ENCODE peak calls at places on chromosomes 5 and 9, in four cellular contexts. One of them, this sample, is unnamed.

GRCh38 chr9:129494113-129494789 is 126.7 kb downstream of the C9orf50 start:
- DNase-seq in K562: no peak
- DNase-seq in GM12878: no peak
- DNase-seq in HepG2: no peak
- DNase-seq in this sample: no peak

GRCh38 chr9:4970970-4971641 is 14.0 kb upstream of the JAK2 start:
- DNase-seq in HepG2: no peak
- DNase-seq in K562: no peak
- DNase-seq in GM12878: peak
- DNase-seq in this sample: no peak

GRCh38 chr9:90855208-90856000 is 53.8 kb downstream of the SYK start:
- DNase-seq in HepG2: no peak
- DNase-seq in GM12878: no peak
- DNase-seq in K562: no peak
- DNase-seq in this sample: no peak

GRCh38 chr9:123438321-123438720 is 82.3 kb downstream of the CRB2 start:
- DNase-seq in HepG2: no peak
- DNase-seq in GM12878: no peak
- DNase-seq in K562: no peak
- DNase-seq in this sample: no peak

GRCh38 chr5:159099049-159099760 is 511 bp downstream of the EBF1 start:
- DNase-seq in GM12878: no peak
- DNase-seq in HepG2: no peak
- DNase-seq in K562: peak
- DNase-seq in this sample: peak

GRCh38 chr9:124743686-124744348 is 27.3 kb downstream of the NR6A1 start:
- DNase-seq in K562: peak
- DNase-seq in GM12878: no peak
- DNase-seq in HepG2: no peak
- DNase-seq in this sample: no peak

GRCh38 chr9:128845186-128845931 is 15.8 kb upstream of the SPOUT1 start:
- DNase-seq in HepG2: peak
- DNase-seq in GM12878: no peak
- DNase-seq in K562: peak
- DNase-seq in this sample: no peak

GRCh38 chr9:71121275-71122168 is at the start of gene TRPM3:
- DNase-seq in K562: no peak
- DNase-seq in HepG2: no peak
- DNase-seq in GM12878: no peak
- DNase-seq in this sample: no peak

GRCh38 chr5:145811834-145812625 is 23.1 kb downstream of the PRELID2 start:
- DNase-seq in GM12878: no peak
- DNase-seq in K562: no peak
- DNase-seq in HepG2: peak
- DNase-seq in this sample: no peak

GRCh38 chr5:72651779-72652178 is 144.6 kb upstream of the ZNF366 start:
- DNase-seq in GM12878: no peak
- DNase-seq in K562: no peak
- DNase-seq in HepG2: no peak
- DNase-seq in this sample: peak

GRCh38 chr9:123389070-123389469 is 33.1 kb downstream of the CRB2 start:
- DNase-seq in HepG2: no peak
- DNase-seq in GM12878: no peak
- DNase-seq in K562: no peak
- DNase-seq in this sample: no peak

GRCh38 chr5:102801375-102801774 is 46.3 kb downstream of the PAM start:
- DNase-seq in GM12878: no peak
- DNase-seq in HepG2: no peak
- DNase-seq in K562: no peak
- DNase-seq in this sample: no peak

GRCh38 chr9:105681724-105682123 is 12.6 kb upstream of the TMEM38B start:
- DNase-seq in GM12878: no peak
- DNase-seq in K562: peak
- DNase-seq in HepG2: no peak
- DNase-seq in this sample: peak

GRCh38 chr9:38697901-38698300 is 22.0 kb downstream of the FAM240B start:
- DNase-seq in HepG2: no peak
- DNase-seq in GM12878: no peak
- DNase-seq in K562: no peak
- DNase-seq in this sample: no peak

GRCh38 chr9:23621166-23621565 is 204.9 kb downstream of the ELAVL2 start:
- DNase-seq in GM12878: no peak
- DNase-seq in HepG2: no peak
- DNase-seq in K562: no peak
- DNase-seq in this sample: no peak

GRCh38 chr9:113648048-113648447 is 184.5 kb downstream of the RGS3 start:
- DNase-seq in K562: no peak
- DNase-seq in HepG2: no peak
- DNase-seq in GM12878: no peak
- DNase-seq in this sample: no peak

GRCh38 chr9:7970666-7971335 is 171.2 kb upstream of the DMAC1 start:
- DNase-seq in HepG2: no peak
- DNase-seq in K562: no peak
- DNase-seq in GM12878: no peak
- DNase-seq in this sample: no peak

GRCh38 chr5:40356248-40356647 is 323.5 kb upstream of the PTGER4 start:
- DNase-seq in GM12878: no peak
- DNase-seq in HepG2: no peak
- DNase-seq in K562: no peak
- DNase-seq in this sample: no peak

GRCh38 chr5:140250386-140250785 is 52.5 kb downstream of the PFDN1 start:
- DNase-seq in HepG2: no peak
- DNase-seq in K562: no peak
- DNase-seq in GM12878: no peak
- DNase-seq in this sample: no peak

GRCh38 chr9:26800322-26800721 is 92.3 kb downstream of the CAAP1 start:
- DNase-seq in K562: no peak
- DNase-seq in HepG2: no peak
- DNase-seq in GM12878: no peak
- DNase-seq in this sample: no peak

GRCh38 chr5:131814990-131815389 is 18.2 kb upstream of the FNIP1 start:
- DNase-seq in GM12878: no peak
- DNase-seq in HepG2: no peak
- DNase-seq in K562: peak
- DNase-seq in this sample: peak

GRCh38 chr5:153081385-153081784 is 409.1 kb upstream of the GRIA1 start:
- DNase-seq in K562: no peak
- DNase-seq in GM12878: no peak
- DNase-seq in HepG2: no peak
- DNase-seq in this sample: no peak

GRCh38 chr5:30103056-30104020 is 1090.1 kb upstream of the CDH6 start:
- DNase-seq in K562: no peak
- DNase-seq in GM12878: no peak
- DNase-seq in HepG2: no peak
- DNase-seq in this sample: peak

GRCh38 chr5:10668697-10669096 is 92.3 kb downstream of the DAP start:
- DNase-seq in HepG2: no peak
- DNase-seq in K562: no peak
- DNase-seq in GM12878: no peak
- DNase-seq in this sample: no peak

GRCh38 chr9:98222885-98223640 is 30.6 kb upstream of the CORO2A start:
- DNase-seq in HepG2: peak
- DNase-seq in GM12878: no peak
- DNase-seq in K562: no peak
- DNase-seq in this sample: peak

GRCh38 chr9:94932647-94933415 is 206.3 kb downstream of the AOPEP start:
- DNase-seq in HepG2: no peak
- DNase-seq in K562: no peak
- DNase-seq in GM12878: no peak
- DNase-seq in this sample: no peak

GRCh38 chr5:58648846-58649245 is 66.0 kb downstream of the RAB3C start:
- DNase-seq in K562: no peak
- DNase-seq in GM12878: no peak
- DNase-seq in HepG2: no peak
- DNase-seq in this sample: no peak

GRCh38 chr5:34598177-34598794 is 57.8 kb upstream of the RAI14 start:
- DNase-seq in HepG2: no peak
- DNase-seq in K562: no peak
- DNase-seq in GM12878: no peak
- DNase-seq in this sample: peak
- TF ChIP-seq ESRRA in HepG2: no peak
- TF ChIP-seq ESRRA in K562: no peak
- TF ChIP-seq ESRRA in GM12878: no peak
- TF ChIP-seq ESRRA in this sample: no peak

GRCh38 chr5:78500028-78500427 is 139.6 kb downstream of the SCAMP1 start:
- DNase-seq in K562: no peak
- DNase-seq in HepG2: no peak
- DNase-seq in GM12878: no peak
- DNase-seq in this sample: no peak

GRCh38 chr5:78499485-78499884 is 139.1 kb downstream of the SCAMP1 start:
- DNase-seq in HepG2: no peak
- DNase-seq in K562: no peak
- DNase-seq in GM12878: no peak
- DNase-seq in this sample: no peak

GRCh38 chr5:78497573-78498533 is 137.4 kb downstream of the SCAMP1 start:
- DNase-seq in GM12878: no peak
- DNase-seq in K562: no peak
- DNase-seq in HepG2: no peak
- DNase-seq in this sample: no peak

GRCh38 chr5:78495800-78496199 is 135.4 kb downstream of the SCAMP1 start:
- DNase-seq in HepG2: no peak
- DNase-seq in GM12878: no peak
- DNase-seq in K562: no peak
- DNase-seq in this sample: no peak

DNA sequence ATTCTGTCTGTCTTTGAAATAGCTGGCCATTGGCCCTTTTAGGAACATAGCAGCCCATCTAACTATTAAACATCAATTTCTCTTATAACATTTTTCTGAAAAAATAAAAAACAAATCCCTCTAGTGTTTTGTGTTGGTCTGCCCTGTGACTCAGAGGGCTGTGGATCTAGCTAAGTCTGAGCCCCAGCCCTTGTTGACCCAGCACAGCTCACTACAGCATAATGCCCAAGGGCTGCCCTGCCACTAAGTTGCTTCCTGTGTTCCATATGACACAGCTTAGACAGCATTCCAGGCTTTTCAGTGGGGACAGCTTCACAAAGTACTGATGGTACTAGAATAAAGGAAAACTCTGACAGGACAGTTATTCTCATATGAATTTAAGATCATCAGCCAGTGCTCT is 136.0 kb downstream of the SCAMP1 start:
- DNase-seq in K562: no peak
- DNase-seq in GM12878: no peak
- DNase-seq in HepG2: peak
- DNase-seq in this sample: no peak
- H3K27ac ChIP-seq in K562: no peak
- H3K27ac ChIP-seq in GM12878: peak
- H3K27ac ChIP-seq in HepG2: no peak
- H3K27ac ChIP-seq in this sample: peak

GRCh38 chr5:56088431-56088949 is 93.7 kb upstream of the IL6ST start:
- DNase-seq in HepG2: no peak
- DNase-seq in K562: no peak
- DNase-seq in GM12878: no peak
- DNase-seq in this sample: no peak

GRCh38 chr5:56090793-56091460 is 96.2 kb upstream of the IL6ST start:
- DNase-seq in HepG2: peak
- DNase-seq in GM12878: no peak
- DNase-seq in K562: no peak
- DNase-seq in this sample: no peak

GRCh38 chr5:56091664-56092063 is 96.9 kb upstream of the IL6ST start:
- DNase-seq in HepG2: no peak
- DNase-seq in GM12878: no peak
- DNase-seq in K562: no peak
- DNase-seq in this sample: no peak

GRCh38 chr5:56092115-56092514 is 97.4 kb upstream of the IL6ST start:
- DNase-seq in GM12878: no peak
- DNase-seq in HepG2: no peak
- DNase-seq in K562: no peak
- DNase-seq in this sample: no peak

GRCh38 chr5:56088967-56089829 is 94.4 kb upstream of the IL6ST start:
- DNase-seq in HepG2: peak
- DNase-seq in GM12878: peak
- DNase-seq in K562: no peak
- DNase-seq in this sample: peak
- TF ChIP-seq ESRRA in HepG2: no peak
- TF ChIP-seq ESRRA in GM12878: no peak
- TF ChIP-seq ESRRA in K562: no peak
- TF ChIP-seq ESRRA in this sample: no peak

GRCh38 chr5:43432486-43433365 is 20.5 kb upstream of the CCL28 start:
- DNase-seq in HepG2: peak
- DNase-seq in K562: no peak
- DNase-seq in GM12878: no peak
- DNase-seq in this sample: peak
- H3K27ac ChIP-seq in HepG2: peak
- H3K27ac ChIP-seq in K562: no peak
- H3K27ac ChIP-seq in GM12878: no peak
- H3K27ac ChIP-seq in this sample: peak

GRCh38 chr9:68749135-68749534 is 44.1 kb downstream of the PIP5K1B start:
- DNase-seq in K562: no peak
- DNase-seq in GM12878: no peak
- DNase-seq in HepG2: no peak
- DNase-seq in this sample: no peak

GRCh38 chr9:68747043-68747533 is 42.0 kb downstream of the PIP5K1B start:
- DNase-seq in K562: peak
- DNase-seq in HepG2: no peak
- DNase-seq in GM12878: no peak
- DNase-seq in this sample: no peak

GRCh38 chr9:68749579-68750159 is 44.6 kb downstream of the PIP5K1B start:
- DNase-seq in GM12878: no peak
- DNase-seq in HepG2: peak
- DNase-seq in K562: no peak
- DNase-seq in this sample: no peak

GRCh38 chr9:68750179-68750685 is 45.2 kb downstream of the PIP5K1B start:
- DNase-seq in K562: no peak
- DNase-seq in HepG2: no peak
- DNase-seq in GM12878: no peak
- DNase-seq in this sample: no peak

DNA sequence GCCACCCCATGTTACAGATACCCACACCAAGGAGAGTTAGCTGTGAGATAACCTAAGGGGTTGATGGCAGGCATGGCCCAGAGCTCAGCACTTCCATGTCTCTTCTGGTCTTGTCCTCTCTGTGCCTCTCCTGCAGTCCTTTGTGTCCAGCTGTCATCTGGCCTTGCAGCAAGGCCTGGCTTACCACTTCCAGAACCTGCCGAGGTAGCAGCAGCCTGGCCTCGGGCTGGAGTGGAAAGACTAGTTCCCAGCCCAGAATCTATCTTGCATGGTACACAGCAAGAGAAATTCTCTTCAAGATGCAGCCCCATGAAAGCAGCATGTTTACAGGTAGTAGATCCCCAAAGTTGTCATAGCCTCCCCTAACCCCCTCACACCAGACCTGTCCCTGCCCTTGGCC is 41.5 kb downstream of the PIP5K1B start:
- DNase-seq in HepG2: no peak
- DNase-seq in K562: no peak
- DNase-seq in GM12878: no peak
- DNase-seq in this sample: no peak
- TF ChIP-seq ESRRA in HepG2: no peak
- TF ChIP-seq ESRRA in K562: no peak
- TF ChIP-seq ESRRA in GM12878: no peak
- TF ChIP-seq ESRRA in this sample: no peak